ENCODE peak calls at places on chromosomes 6 and 20, in eight cellular contexts. E, C, K, M, Y, N, O and F are unnamed samples.
A peak's percentile ranks its signal among the peaks of the same experiment; 100 is the strongest.

GRCh38 chr6:105274678-105275077 is 94.9 kb upstream of the POPDC3 start:
- DNase-seq in C (no peak), E (no peak), Y (no peak), O (no peak), K (no peak), N (no peak), M (no peak), F (no peak)

GRCh38 chr6:158793432-158793831 is 25.7 kb downstream of the EZR start:
- DNase-seq in E (no peak), N (no peak), Y (no peak), M (no peak), K (no peak), O (no peak), C (peak; percentile 52), F (no peak)

GRCh38 chr6:132011582-132011981 is 60.4 kb upstream of the CCN2 start:
- DNase-seq in M (no peak), K (no peak), E (no peak), C (no peak), N (no peak), O (peak; percentile 17), Y (no peak), F (no peak)

GRCh38 chr20:58740356-58741308 is 48.0 kb downstream of the NPEPL1 start:
- DNase-seq in N (no peak), E (no peak), M (no peak), O (no peak), Y (no peak), C (no peak), K (no peak), F (no peak)

GRCh38 chr6:161369339-161369738 is 95.5 kb upstream of the AGPAT4 start:
- DNase-seq in O (peak; percentile 87), N (no peak), E (no peak), C (peak; percentile 92), M (no peak), K (peak; percentile 50), Y (peak; percentile 95), F (no peak)

GRCh38 chr6:79574636-79575035 is 37.4 kb upstream of the LCA5 start:
- DNase-seq in O (peak; percentile 84), M (no peak), E (no peak), K (peak; percentile 36), N (no peak), Y (peak; percentile 29), C (peak; percentile 36), F (no peak)

GRCh38 chr6:25769983-25770382 is 15.4 kb downstream of the SLC17A4 start:
- DNase-seq in O (peak; percentile 1), Y (no peak), E (no peak), K (peak; percentile 64), C (peak; percentile 4), M (no peak), N (no peak), F (no peak)

GRCh38 chr6:32867022-32867477 is 13.1 kb downstream of the PSMB9 start:
- DNase-seq in Y (no peak), N (no peak), K (no peak), M (no peak), E (no peak), O (no peak), C (no peak), F (no peak)

GRCh38 chr6:109772961-109773431 is 81.9 kb downstream of the FIG4 start:
- DNase-seq in N (no peak), O (peak; percentile 77), K (peak; percentile 28), Y (no peak), C (no peak), E (no peak), M (no peak), F (no peak)

GRCh38 chr6:165922309-165922794 is 245.3 kb downstream of the TBXT start:
- DNase-seq in E (no peak), C (peak; percentile 7), N (no peak), M (no peak), K (no peak), Y (no peak), O (peak; percentile 16), F (no peak)

DNA sequence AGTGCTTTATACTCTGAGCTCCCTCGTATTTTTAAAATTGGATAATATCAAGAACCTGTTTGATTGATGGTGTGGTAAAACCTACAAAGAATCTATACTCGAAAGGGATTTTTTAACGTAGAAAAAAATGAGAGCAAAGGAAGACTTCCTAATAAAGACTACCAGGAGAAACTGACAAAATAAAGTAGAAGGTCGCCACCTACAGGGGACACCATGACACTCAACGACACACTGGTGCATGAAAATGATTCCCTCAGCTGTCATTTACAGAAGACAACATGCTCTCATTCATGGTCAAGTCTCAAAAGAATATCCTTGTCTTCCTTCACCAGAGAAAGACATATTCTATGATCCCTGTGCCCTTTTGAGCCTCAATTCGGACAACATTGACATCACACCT is 10.1 kb upstream of the NHSL1 start:
- DNase-seq in Y (peak; percentile 47), N (peak; percentile 65), E (no peak), K (peak; percentile 54), O (no peak), M (no peak), C (peak; percentile 20), F (no peak)
- TF ChIP-seq CTCF in Y (peak; percentile 64), N (peak; percentile 45), E (no peak), K (peak; percentile 20), O (peak; percentile 56), M (peak; percentile 69), C (peak; percentile 25), F (peak; percentile 30)

DNA sequence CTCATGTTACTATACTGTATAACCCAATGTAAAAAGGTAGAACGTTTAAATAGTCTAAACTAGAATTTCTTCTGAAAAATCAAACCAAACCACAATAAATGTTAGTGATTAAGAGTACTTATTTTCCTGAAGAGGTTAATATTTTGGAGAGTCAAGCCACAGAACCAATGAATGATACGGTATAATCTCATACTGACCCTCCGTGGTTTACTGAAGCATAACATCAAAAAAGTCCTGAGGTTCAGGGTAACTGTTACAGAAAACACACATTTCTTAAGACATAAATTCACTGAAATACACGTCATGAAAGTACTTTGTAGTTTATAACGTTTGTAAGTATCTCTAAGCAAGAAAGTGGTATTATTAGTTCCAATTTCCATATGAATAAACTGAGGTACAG is 28.9 kb downstream of the ESF1 start:
- DNase-seq in N (no peak), M (no peak), K (no peak), O (no peak), E (no peak), C (no peak), Y (no peak), F (no peak)
- TF ChIP-seq CTCF in N (no peak), M (no peak), K (no peak), O (no peak), E (peak; percentile 36), C (no peak), Y (no peak), F (no peak)

DNA sequence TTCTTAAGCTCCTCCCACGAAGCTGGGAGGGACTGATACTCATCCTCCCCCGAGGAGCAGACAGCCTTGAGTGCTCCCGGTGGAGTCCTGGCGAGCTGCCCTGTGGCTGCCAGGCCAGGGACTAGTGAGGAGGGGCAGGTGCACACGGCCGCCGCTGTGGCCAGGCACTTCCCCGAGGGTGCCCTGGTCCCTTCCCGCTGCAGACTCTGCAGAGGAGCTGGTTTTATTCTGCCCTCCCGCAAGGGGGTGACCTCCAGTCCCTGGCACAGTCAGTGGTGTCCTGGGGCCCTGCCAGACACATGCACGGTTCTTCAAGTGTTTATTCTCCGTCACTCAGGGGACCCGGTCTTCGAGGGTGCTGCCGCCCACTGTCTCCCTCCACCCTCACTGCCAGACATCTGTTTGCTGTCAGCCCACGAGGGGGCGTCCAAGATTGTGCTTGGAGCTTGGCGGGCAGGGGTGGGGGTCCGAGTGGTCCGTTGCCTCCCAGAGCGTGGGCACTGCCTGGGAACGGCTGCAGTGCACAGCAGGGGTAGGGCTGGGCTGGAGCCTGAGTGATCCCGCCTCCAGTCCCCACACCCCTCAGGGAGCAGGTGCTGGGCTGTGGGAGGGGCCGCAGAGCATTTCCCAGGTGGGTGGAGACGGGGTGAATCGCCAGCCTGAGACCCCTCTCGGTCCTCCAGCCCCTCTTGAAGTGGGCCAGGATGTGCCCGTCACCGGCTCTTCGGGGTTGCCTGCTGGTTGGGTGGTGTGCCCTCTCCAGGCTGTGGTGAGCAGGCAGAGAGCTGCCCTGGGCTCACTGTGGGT is 3.1 kb upstream of the CABLES2 start:
- DNase-seq in C (peak; percentile 66), Y (no peak), N (peak; percentile 87), M (peak; percentile 65), E (no peak), O (no peak), K (peak; percentile 68), F (no peak)
- TF ChIP-seq CTCF in C (peak; percentile 78), Y (peak; percentile 66), N (peak; percentile 44), M (peak; percentile 68), E (no peak), O (peak; percentile 24), K (peak; percentile 94), F (peak; percentile 86)

GRCh38 chr6:124995645-124996325 is 33.5 kb downstream of the RNF217 start:
- DNase-seq in E (no peak), C (no peak), O (no peak), K (no peak), M (no peak), Y (peak; percentile 65), N (no peak), F (no peak)

GRCh38 chr6:124994648-124995047 is 32.4 kb downstream of the RNF217 start:
- DNase-seq in O (no peak), K (no peak), N (no peak), Y (no peak), C (no peak), E (no peak), M (no peak), F (no peak)

GRCh38 chr6:124997196-124997875 is 35.1 kb downstream of the RNF217 start:
- DNase-seq in N (no peak), M (no peak), C (no peak), K (no peak), E (no peak), Y (no peak), O (no peak), F (no peak)

GRCh38 chr6:124995131-124995530 is 32.9 kb downstream of the RNF217 start:
- DNase-seq in M (no peak), Y (no peak), N (no peak), C (no peak), K (no peak), O (no peak), E (no peak), F (no peak)

DNA sequence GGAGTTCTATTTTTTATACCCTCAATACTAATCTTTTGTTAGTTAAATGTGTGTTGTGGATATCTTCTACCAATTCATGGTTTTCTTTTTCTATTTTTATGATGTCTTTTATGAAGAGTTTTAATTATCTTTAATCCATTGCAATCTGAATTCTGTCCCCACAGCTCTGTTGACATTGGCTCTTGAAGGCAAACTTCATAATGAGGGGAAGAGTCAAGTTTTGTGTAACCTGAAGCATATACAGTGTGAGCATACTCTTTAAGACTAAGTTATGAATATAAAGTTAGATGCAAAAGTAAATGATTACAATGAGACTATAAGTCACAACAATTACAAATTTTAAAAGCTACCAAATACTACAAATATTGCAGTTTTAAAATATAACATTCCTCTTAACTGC is 34.2 kb downstream of the RNF217 start:
- DNase-seq in C (no peak), M (no peak), E (no peak), N (no peak), O (no peak), Y (no peak), K (no peak), F (no peak)
- TF ChIP-seq CTCF in C (no peak), M (no peak), E (no peak), N (no peak), O (no peak), Y (no peak), K (no peak), F (no peak)

GRCh38 chr6:130381459-130382380 is 15.9 kb downstream of the TMEM200A start:
- DNase-seq in N (no peak), C (no peak), O (no peak), M (no peak), E (no peak), K (no peak), Y (no peak), F (no peak)
- TF ChIP-seq CTCF in N (no peak), C (no peak), O (no peak), M (no peak), E (no peak), K (no peak), Y (no peak), F (no peak)